ENCODE peak calls at places on chromosomes 2 and 18, in nine cellular contexts. F is heart right ventricle, V is heart left ventricle, A is fibroblast of villous mesenchyme, J is GM06990, Y is adrenal gland, E is tibial artery, L is uterus, K is fibroblast of pulmonary artery. S is an unnamed sample.

GRCh38 chr2:237025090-237025865 is 60.4 kb upstream of the COPS8 start:
- DNase-seq in F (no peak), V (no peak), A (peak), J (no peak), Y (no peak), E (no peak), L (no peak), K (peak), S (peak)

GRCh38 chr18:50610349-50610748 is 50.5 kb downstream of the MAPK4 start:
- DNase-seq in F (no peak), V (no peak), A (no peak), J (no peak), Y (no peak), E (no peak), L (no peak), K (no peak), S (no peak)

GRCh38 chr2:38033651-38034050 is 42.3 kb downstream of the CYP1B1 start:
- DNase-seq in F (no peak), V (no peak), A (peak), J (no peak), Y (no peak), E (no peak), L (no peak), K (peak), S (no peak)

GRCh38 chr2:99445065-99445464 is 44.8 kb downstream of the REV1 start:
- DNase-seq in F (no peak), V (no peak), A (peak), J (no peak), Y (no peak), E (no peak), L (no peak), K (no peak), S (no peak)

GRCh38 chr2:4091013-4091412 is 387.6 kb downstream of the DCDC2C start:
- DNase-seq in F (no peak), V (no peak), A (no peak), J (no peak), Y (no peak), E (no peak), L (no peak), K (no peak), S (no peak)

GRCh38 chr18:64974378-64975125 is 776.3 kb upstream of the CDH7 start:
- DNase-seq in F (no peak), V (no peak), A (no peak), J (no peak), Y (no peak), E (no peak), L (no peak), K (no peak), S (no peak)

GRCh38 chr18:72233106-72233505 is 311.0 kb downstream of the CBLN2 start:
- DNase-seq in F (no peak), V (no peak), A (no peak), J (no peak), Y (no peak), E (no peak), L (no peak), K (no peak), S (no peak)

GRCh38 chr18:13216732-13217465 is 1.7 kb upstream of the LDLRAD4 start:
- DNase-seq in F (peak), V (peak), A (no peak), J (no peak), Y (no peak), E (peak), L (peak), K (no peak), S (no peak)

GRCh38 chr2:172461591-172462392 is 34.4 kb downstream of the ITGA6 start:
- DNase-seq in F (peak), V (peak), A (peak), J (peak), Y (peak), E (no peak), L (peak), K (peak), S (peak)

GRCh38 chr2:112541315-112542122 is 746 bp upstream of the POLR1B start:
- DNase-seq in F (peak), V (peak), A (no peak), J (peak), Y (peak), E (peak), L (no peak), K (peak), S (peak)

GRCh38 chr2:147548453-147548852 is 296.4 kb upstream of the ACVR2A start:
- DNase-seq in F (no peak), V (no peak), A (no peak), J (no peak), Y (no peak), E (no peak), L (no peak), K (no peak), S (no peak)

GRCh38 chr2:58702302-58702696 is 461.2 kb upstream of the FANCL start:
- DNase-seq in F (no peak), V (no peak), A (no peak), J (no peak), Y (no peak), E (no peak), L (no peak), K (peak), S (peak)

GRCh38 chr2:129191530-129191929 is 787.9 kb upstream of the RAB6C start:
- DNase-seq in F (no peak), V (no peak), A (no peak), J (no peak), Y (no peak), E (no peak), L (no peak), K (no peak), S (no peak)

GRCh38 chr2:131413148-131413747 is 49.3 kb upstream of the RAB6D start:
- DNase-seq in F (no peak), V (no peak), A (peak), J (no peak), Y (peak), E (no peak), L (peak), K (peak), S (peak)

GRCh38 chr2:241410739-241411176 is 54.7 kb downstream of the FARP2 start:
- DNase-seq in F (no peak), V (no peak), A (no peak), J (no peak), Y (peak), E (no peak), L (no peak), K (peak), S (peak)

GRCh38 chr2:7887441-7887840 is 794.4 kb upstream of the ID2 start:
- DNase-seq in F (no peak), V (no peak), A (no peak), J (no peak), Y (no peak), E (no peak), L (no peak), K (no peak), S (no peak)

GRCh38 chr2:38586926-38587325 is 15.8 kb downstream of the HNRNPLL start:
- DNase-seq in F (no peak), V (no peak), A (peak), J (no peak), Y (no peak), E (no peak), L (no peak), K (peak), S (no peak)

GRCh38 chr2:106890611-106891010 is 4.6 kb upstream of the ST6GAL2 start:
- DNase-seq in F (no peak), V (no peak), A (no peak), J (no peak), Y (no peak), E (no peak), L (no peak), K (no peak), S (no peak)

GRCh38 chr18:49861659-49862058 is 48.3 kb upstream of the ACAA2 start:
- DNase-seq in F (no peak), V (no peak), A (no peak), J (no peak), Y (no peak), E (no peak), L (no peak), K (peak), S (no peak)

GRCh38 chr2:232667989-232668583 is 29.0 kb upstream of the GIGYF2 start:
- DNase-seq in F (peak), V (no peak), A (no peak), J (no peak), Y (no peak), E (no peak), L (no peak), K (no peak), S (peak)

GRCh38 chr2:159035790-159036411 is 67.5 kb downstream of the TANC1 start:
- DNase-seq in F (no peak), V (no peak), A (peak), J (no peak), Y (no peak), E (no peak), L (peak), K (peak), S (peak)

GRCh38 chr2:121234791-121235190 is 50.2 kb downstream of the TFCP2L1 start:
- DNase-seq in F (no peak), V (no peak), A (no peak), J (no peak), Y (no peak), E (peak), L (no peak), K (no peak), S (no peak)

GRCh38 chr2:17644997-17645715 is 104.7 kb downstream of the VSNL1 start:
- DNase-seq in F (no peak), V (no peak), A (no peak), J (no peak), Y (no peak), E (no peak), L (no peak), K (peak), S (no peak)

GRCh38 chr18:7349181-7349837 is 118.4 kb downstream of the LRRC30 start:
- DNase-seq in F (no peak), V (no peak), A (no peak), J (no peak), Y (no peak), E (no peak), L (no peak), K (peak), S (no peak)

DNA sequence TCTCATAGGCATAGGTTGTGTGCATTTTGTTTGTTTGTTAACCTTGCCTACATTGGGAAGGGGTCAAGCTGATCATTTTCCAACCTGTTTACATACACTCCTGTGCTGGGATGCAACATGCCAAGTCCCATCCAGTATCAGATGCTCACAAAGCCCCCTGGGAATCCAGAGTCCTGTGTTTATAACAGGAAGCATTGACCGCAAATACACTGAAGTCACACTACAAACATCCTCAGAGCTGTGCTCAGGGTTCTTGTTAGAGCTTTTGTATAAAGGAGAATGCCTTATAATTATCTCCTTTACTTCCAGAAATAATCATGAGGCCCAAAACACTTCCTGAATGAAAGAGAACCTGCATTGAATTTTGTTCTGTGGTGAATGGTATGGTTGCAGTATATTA is 488.7 kb upstream of the TCF4 start:
- DNase-seq in F (no peak), V (no peak), A (no peak), J (no peak), Y (no peak), E (no peak), L (no peak), K (no peak), S (no peak)
- H3K4me3 ChIP-seq in F (no peak), V (no peak), A (no peak), J (no peak), Y (no peak), E (no peak), L (no peak), K (no peak), S (no peak)

GRCh38 chr2:86706220-86706619 is 13.9 kb upstream of the RMND5A start:
- DNase-seq in F (no peak), V (peak), A (no peak), J (no peak), Y (no peak), E (no peak), L (no peak), K (no peak), S (no peak)

GRCh38 chr2:86704482-86704971 is 15.6 kb upstream of the RMND5A start:
- DNase-seq in F (peak), V (peak), A (peak), J (no peak), Y (peak), E (no peak), L (peak), K (peak), S (peak)

GRCh38 chr2:86700705-86701104 is 19.4 kb upstream of the RMND5A start:
- DNase-seq in F (no peak), V (no peak), A (no peak), J (no peak), Y (no peak), E (no peak), L (no peak), K (no peak), S (no peak)

GRCh38 chr2:86706935-86707334 is 13.2 kb upstream of the RMND5A start:
- DNase-seq in F (no peak), V (no peak), A (no peak), J (no peak), Y (no peak), E (no peak), L (no peak), K (no peak), S (no peak)

GRCh38 chr2:86703704-86704370 is 16.3 kb upstream of the RMND5A start:
- DNase-seq in F (peak), V (peak), A (peak), J (no peak), Y (no peak), E (no peak), L (no peak), K (peak), S (peak)
- TF ChIP-seq CTCF in F (peak), V (no peak), A (no peak), J (no peak), Y (no peak), E (no peak), L (no peak), K (no peak), S (no peak)

GRCh38 chr2:218998414-218999002 is 5.3 kb upstream of the CRYBA2 start:
- DNase-seq in F (no peak), V (no peak), A (no peak), J (no peak), Y (no peak), E (no peak), L (no peak), K (no peak), S (no peak)

GRCh38 chr2:219001100-219001576 is 7.9 kb upstream of the CRYBA2 start:
- DNase-seq in F (no peak), V (no peak), A (no peak), J (no peak), Y (no peak), E (no peak), L (no peak), K (no peak), S (no peak)

GRCh38 chr2:218999021-218999880 is 6.0 kb upstream of the CRYBA2 start:
- DNase-seq in F (no peak), V (no peak), A (no peak), J (no peak), Y (no peak), E (no peak), L (no peak), K (no peak), S (no peak)

GRCh38 chr2:219000569-219000960 is 7.3 kb upstream of the CRYBA2 start:
- DNase-seq in F (no peak), V (no peak), A (no peak), J (no peak), Y (no peak), E (no peak), L (no peak), K (no peak), S (no peak)

DNA sequence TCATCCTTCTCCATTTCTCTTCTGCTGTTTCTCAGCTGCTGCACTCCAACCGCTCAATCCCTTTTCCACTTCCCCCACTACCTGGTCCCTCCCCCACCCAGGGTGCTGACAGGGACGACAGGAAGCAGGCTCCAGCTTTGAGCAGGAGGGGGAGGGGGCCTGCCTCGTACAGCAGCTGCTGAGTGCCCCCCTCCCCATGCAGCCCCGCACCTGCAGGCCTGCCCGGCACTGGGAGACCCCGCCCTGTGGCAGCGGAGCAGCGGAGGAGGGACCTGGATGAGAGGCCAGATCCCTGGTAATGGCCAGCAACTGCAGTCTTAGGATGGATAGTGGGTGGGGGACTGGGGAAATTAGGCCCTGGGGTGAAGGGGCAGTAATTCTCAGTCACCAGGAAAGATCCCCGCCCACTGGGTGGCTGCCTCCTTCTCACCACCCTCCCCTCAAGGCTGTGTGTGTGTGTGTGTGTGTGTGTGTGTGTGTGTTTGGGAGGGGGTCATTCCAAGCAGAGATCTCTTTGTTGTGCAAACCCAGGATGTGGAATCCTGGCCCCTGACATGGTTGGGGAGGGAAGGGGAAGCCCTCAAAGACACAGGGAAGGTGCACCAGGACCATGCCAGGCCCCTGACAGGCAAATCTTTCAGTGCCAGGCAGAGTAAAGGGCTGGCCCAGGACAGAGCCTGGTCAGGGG is 6.8 kb upstream of the CRYBA2 start:
- DNase-seq in F (no peak), V (no peak), A (no peak), J (no peak), Y (no peak), E (no peak), L (no peak), K (no peak), S (no peak)
- H3K4me3 ChIP-seq in F (no peak), V (no peak), A (no peak), J (no peak), Y (no peak), E (no peak), L (no peak), K (no peak), S (no peak)

DNA sequence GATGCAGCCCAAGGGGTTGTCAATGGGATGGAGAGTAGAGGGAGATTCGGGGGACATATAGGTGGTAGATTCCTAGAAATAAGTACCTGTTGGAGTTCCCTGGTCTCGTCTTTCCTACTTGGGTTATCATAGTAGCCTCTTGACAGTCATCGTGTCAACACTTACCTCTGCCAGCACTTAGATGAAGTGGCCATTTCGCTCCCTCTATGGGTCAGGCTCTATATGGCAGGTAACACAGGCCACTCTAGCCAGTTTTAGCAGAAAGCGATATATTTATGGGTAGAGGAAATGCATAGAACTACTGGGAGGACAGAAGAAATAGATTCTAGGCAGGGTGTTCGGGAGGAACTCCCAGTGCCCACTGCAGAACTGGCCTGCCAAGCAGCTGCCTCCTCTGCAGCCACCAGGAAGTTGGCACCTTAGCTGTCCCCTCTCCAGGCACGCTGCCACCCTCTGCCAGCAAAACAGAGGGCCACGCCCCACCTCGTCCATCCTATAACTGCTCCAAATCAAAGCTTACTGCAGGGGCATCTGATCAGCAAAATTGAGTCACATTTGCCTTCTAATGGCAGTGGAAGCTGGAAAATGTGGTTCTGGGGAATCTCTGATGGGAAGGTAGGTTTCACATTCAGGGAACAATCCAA is 181.3 kb downstream of the INSIG2 start:
- DNase-seq in F (no peak), V (no peak), A (no peak), J (no peak), Y (no peak), E (no peak), L (no peak), K (no peak), S (no peak)
- TF ChIP-seq CTCF in F (no peak), V (no peak), A (no peak), J (peak), Y (no peak), E (no peak), L (no peak), K (no peak), S (peak)

DNA sequence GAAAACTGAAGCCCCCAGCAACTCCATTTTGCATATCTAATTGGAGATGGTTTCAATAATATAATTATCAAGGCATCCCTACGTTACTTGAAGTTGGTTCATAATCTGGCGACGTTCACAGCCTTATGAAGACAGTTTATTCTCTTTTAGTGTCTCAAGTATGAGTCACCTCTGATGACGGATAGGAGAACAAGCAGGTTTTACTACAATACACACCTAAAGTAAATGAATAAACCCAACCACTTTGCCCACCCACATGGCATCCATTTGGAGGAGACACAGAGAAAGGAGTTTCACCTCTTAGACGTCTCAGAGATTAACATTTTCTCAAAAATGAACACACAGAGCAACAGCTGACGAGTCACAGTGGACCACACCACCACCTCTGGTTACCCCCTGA is 40.8 kb downstream of the BCL11A start:
- DNase-seq in F (no peak), V (no peak), A (no peak), J (no peak), Y (no peak), E (no peak), L (no peak), K (no peak), S (no peak)
- H3K4me3 ChIP-seq in F (no peak), V (no peak), A (no peak), J (no peak), Y (no peak), E (no peak), L (no peak), K (no peak), S (no peak)

GRCh38 chr2:177692828-177693269 is 300.3 kb downstream of the AGPS start:
- DNase-seq in F (no peak), V (no peak), A (no peak), J (no peak), Y (no peak), E (no peak), L (peak), K (no peak), S (no peak)
- TF ChIP-seq CTCF in F (no peak), V (no peak), A (no peak), J (no peak), Y (no peak), E (no peak), L (peak), K (no peak), S (no peak)

DNA sequence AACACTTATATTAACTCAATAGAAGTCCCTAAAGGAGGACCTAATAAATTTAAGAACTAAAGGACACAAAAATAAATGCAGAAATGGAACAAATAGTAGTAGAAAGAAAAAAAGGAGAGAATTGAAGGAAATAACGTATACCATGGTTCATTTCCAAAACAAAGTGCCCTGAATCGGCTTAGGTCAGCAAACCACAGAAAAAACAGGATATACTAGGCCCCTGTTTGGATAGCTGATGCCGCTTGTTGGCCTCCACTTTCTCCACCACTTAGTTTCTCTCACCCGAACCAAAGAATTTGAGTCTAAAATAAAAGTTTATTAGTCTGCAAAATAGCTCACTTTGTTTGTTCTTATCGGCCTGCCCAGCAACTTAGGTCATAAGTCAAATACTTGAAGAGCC is 100.4 kb downstream of the HIBCH start:
- DNase-seq in F (no peak), V (no peak), A (no peak), J (no peak), Y (no peak), E (no peak), L (no peak), K (no peak), S (no peak)
- H3K4me3 ChIP-seq in F (no peak), V (no peak), A (no peak), J (no peak), Y (no peak), E (no peak), L (no peak), K (no peak), S (no peak)

DNA sequence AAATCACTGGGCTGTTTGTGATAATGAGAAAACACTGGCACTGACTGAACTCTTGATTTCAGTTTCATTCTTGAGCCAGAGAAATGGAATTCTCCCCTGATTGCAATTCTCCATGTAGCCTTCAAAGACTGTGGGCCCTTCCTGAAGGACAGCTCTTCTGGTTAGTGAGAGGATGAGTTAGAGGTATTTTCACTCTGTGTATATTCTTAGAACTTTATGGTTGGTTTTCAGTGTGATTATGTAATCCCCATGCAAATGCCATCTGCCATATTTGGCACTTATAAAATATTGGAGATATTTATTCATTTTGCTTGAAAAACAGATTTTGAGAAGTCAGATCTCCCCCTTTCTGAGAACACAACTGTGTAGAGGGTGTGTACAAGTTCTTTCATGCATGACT is 323.7 kb downstream of the SLC4A3 start:
- DNase-seq in F (no peak), V (no peak), A (no peak), J (no peak), Y (no peak), E (no peak), L (no peak), K (no peak), S (no peak)
- TF ChIP-seq CTCF in F (no peak), V (no peak), A (no peak), J (no peak), Y (no peak), E (no peak), L (no peak), K (no peak), S (no peak)